ENCODE peak calls at places on chromosomes 2 and 18, in six cellular contexts. B, E, J, G, U and O are unnamed samples.

GRCh38 chr2:30266051-30266621 is 34.8 kb downstream of the LBH start:
- DNase-seq in J (no peak), U (no peak), G (no peak), E (peak; percentile 34), B (peak; percentile 13), O (no peak)

GRCh38 chr2:19292007-19292406 is 66.4 kb downstream of the OSR1 start:
- DNase-seq in B (no peak), U (no peak), G (no peak), J (no peak), E (no peak), O (no peak)

GRCh38 chr2:214310319-214310718 is 100.5 kb upstream of the VWC2L start:
- DNase-seq in B (peak; percentile 12), E (no peak), U (no peak), G (no peak), J (peak; percentile 42), O (no peak)

GRCh38 chr2:168320267-168320666 is 72.9 kb upstream of the STK39 start:
- DNase-seq in U (no peak), G (peak; percentile 6), B (no peak), E (no peak), J (peak; percentile 94), O (no peak)

GRCh38 chr2:204364860-204365530 is 180.3 kb upstream of the PARD3B start:
- DNase-seq in B (no peak), U (no peak), J (no peak), G (no peak), E (no peak), O (no peak)

GRCh38 chr18:76487782-76488181 is 7.3 kb downstream of the ZNF516 start:
- DNase-seq in J (no peak), U (no peak), G (no peak), B (no peak), E (no peak), O (no peak)

GRCh38 chr2:158482594-158482993 is 25.8 kb downstream of the PKP4 start:
- DNase-seq in J (peak; percentile 60), U (peak; percentile 27), B (peak; percentile 49), E (no peak), G (no peak), O (no peak)

GRCh38 chr2:192414794-192415193 is 220.1 kb upstream of the TMEFF2 start:
- DNase-seq in E (no peak), J (no peak), B (no peak), G (no peak), U (no peak), O (no peak)

GRCh38 chr2:134988994-134989605 is 58.1 kb downstream of the MAP3K19 start:
- DNase-seq in U (peak; percentile 50), J (peak; percentile 49), E (no peak), B (peak; percentile 64), G (peak; percentile 9), O (peak; percentile 26)

GRCh38 chr2:124804014-124804940 is 779.2 kb downstream of the CNTNAP5 start:
- DNase-seq in B (peak; percentile 0), G (no peak), U (peak; percentile 25), E (peak; percentile 43), J (peak; percentile 24), O (no peak)

GRCh38 chr2:85071096-85071495 is 62.1 kb upstream of the TCF7L1 start:
- DNase-seq in G (no peak), U (peak; percentile 29), J (no peak), E (no peak), B (no peak), O (no peak)

GRCh38 chr2:1591978-1592907 is 152.1 kb downstream of the PXDN start:
- DNase-seq in U (peak; percentile 77), E (peak; percentile 84), G (peak; percentile 42), B (peak; percentile 92), J (peak; percentile 87), O (peak; percentile 5)

GRCh38 chr2:16178551-16179130 is 238.3 kb downstream of the MYCN start:
- DNase-seq in U (no peak), G (no peak), B (no peak), J (no peak), E (no peak), O (no peak)

GRCh38 chr2:232927041-232927792 is 57.2 kb downstream of the SNORC start:
- DNase-seq in U (no peak), J (no peak), E (no peak), G (no peak), B (no peak), O (no peak)

GRCh38 chr18:10057808-10058791 is 144.3 kb downstream of the VAPA start:
- DNase-seq in E (no peak), U (peak; percentile 84), G (peak; percentile 78), J (peak; percentile 80), B (peak; percentile 87), O (no peak)

GRCh38 chr2:218259099-218259921 is 1.5 kb upstream of the GPBAR1 start:
- DNase-seq in B (peak; percentile 79), U (peak; percentile 85), J (peak; percentile 68), E (peak; percentile 54), G (peak; percentile 72), O (no peak)

GRCh38 chr2:157468931-157469708 is 25.2 kb upstream of the CYTIP start:
- DNase-seq in U (peak; percentile 71), G (peak; percentile 26), E (no peak), B (peak; percentile 23), J (peak; percentile 73), O (no peak)

GRCh38 chr2:225041871-225042799 is at the start of gene DOCK10:
- DNase-seq in U (peak; percentile 69), G (peak; percentile 44), J (peak; percentile 35), E (peak; percentile 24), B (peak; percentile 60), O (no peak)

GRCh38 chr2:134558208-134558890 is 160.5 kb downstream of the TMEM163 start:
- DNase-seq in U (no peak), G (no peak), E (no peak), J (no peak), B (no peak), O (no peak)

GRCh38 chr2:96768083-96768561 is 7.4 kb downstream of the CNNM4 start:
- DNase-seq in J (peak; percentile 37), G (no peak), U (no peak), B (no peak), E (peak; percentile 74), O (no peak)

GRCh38 chr2:234977228-234977679 is 25.4 kb downstream of the SH3BP4 start:
- DNase-seq in E (no peak), U (no peak), G (no peak), B (no peak), J (no peak), O (no peak)
- H3K4me3 ChIP-seq in E (no peak overlapping the region), U (no peak overlapping the region), G (no peak overlapping the region), B (no peak overlapping the region), J (no peak overlapping the region), O (no peak overlapping the region)

DNA sequence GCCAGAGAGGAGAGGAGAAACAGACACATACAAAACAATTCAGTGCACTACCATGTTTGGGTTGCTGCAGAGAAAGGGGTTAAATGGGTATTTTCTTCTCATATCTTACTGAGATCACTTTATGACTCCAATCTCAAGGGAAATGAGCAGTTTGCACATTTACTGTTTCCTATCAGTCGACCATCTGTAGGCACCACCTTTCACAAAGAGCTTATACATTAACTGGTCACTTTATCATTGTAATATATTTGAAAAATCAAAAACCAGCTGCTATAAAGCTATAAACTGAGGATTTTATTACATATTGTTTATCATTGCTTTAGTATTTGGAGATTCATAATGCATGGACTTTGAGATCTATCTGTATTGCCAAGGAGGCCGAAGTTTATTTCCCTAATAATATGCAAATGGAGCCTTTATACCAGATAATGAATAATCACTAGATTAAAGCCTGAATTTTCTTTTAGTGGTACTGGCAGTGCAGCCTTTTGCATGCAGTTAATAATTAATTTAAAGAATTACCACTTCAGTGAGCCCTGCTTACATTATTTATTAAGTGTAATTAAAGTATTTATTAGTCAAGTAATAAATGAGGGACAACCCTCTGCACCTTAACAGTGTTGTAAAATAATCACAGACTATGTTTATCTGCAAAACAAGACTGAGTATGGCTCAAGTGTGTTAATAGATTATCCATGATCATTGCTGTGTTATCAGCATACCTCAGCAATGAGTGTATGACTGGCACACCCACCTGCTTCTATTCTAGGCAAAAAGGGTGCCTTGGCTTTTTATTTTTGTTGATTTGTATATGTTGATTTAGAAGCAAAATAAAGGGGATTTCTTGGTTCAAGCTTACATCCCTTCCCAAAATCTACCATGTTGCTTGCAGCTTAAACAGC is 167.7 kb upstream of the SLC14A2 start:
- DNase-seq in G (no peak), E (no peak), B (no peak), J (no peak), U (no peak), O (no peak)
- H3K4me3 ChIP-seq in G (no peak overlapping the region), E (no peak overlapping the region), B (no peak overlapping the region), J (no peak overlapping the region), U (no peak overlapping the region), O (no peak overlapping the region)

DNA sequence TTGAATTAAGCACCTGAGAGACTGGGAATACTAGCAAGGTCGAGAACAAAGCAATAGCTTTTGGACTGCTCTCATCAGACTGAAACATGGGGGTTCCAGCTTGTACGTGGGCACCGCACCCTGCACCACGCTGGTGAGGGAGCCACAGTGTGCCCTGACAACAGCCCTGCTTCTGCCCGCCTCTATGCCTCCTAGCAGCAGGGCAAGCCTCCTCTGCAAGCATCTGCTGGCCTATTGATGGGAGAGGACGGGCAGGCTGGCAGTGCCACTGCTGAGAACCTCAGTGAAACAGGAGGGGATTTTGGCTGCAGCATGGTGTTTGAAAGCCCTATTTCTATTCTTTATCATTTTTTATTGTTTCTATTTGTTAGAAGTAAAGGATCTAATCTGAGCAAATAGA is 146.1 kb upstream of the OTOS start:
- DNase-seq in E (no peak), B (no peak), U (no peak), J (no peak), G (no peak), O (no peak)
- H3K4me3 ChIP-seq in E (no peak overlapping the region), B (no peak overlapping the region), U (no peak overlapping the region), J (no peak overlapping the region), G (no peak overlapping the region), O (no peak overlapping the region)

GRCh38 chr2:219701847-219702634 is 74.6 kb downstream of the SLC4A3 start:
- DNase-seq in E (no peak), J (peak; percentile 59), G (no peak), B (no peak), U (peak; percentile 56), O (no peak)

GRCh38 chr2:219695145-219695544 is 67.7 kb downstream of the SLC4A3 start:
- DNase-seq in B (no peak), E (no peak), U (no peak), G (no peak), J (no peak), O (no peak)

GRCh38 chr2:219699440-219699821 is 72.0 kb downstream of the SLC4A3 start:
- DNase-seq in J (no peak), U (no peak), B (no peak), E (no peak), G (no peak), O (no peak)

GRCh38 chr2:219698684-219699439 is 71.4 kb downstream of the SLC4A3 start:
- DNase-seq in J (peak; percentile 65), U (no peak), B (no peak), G (no peak), E (no peak), O (peak; percentile 16)

DNA sequence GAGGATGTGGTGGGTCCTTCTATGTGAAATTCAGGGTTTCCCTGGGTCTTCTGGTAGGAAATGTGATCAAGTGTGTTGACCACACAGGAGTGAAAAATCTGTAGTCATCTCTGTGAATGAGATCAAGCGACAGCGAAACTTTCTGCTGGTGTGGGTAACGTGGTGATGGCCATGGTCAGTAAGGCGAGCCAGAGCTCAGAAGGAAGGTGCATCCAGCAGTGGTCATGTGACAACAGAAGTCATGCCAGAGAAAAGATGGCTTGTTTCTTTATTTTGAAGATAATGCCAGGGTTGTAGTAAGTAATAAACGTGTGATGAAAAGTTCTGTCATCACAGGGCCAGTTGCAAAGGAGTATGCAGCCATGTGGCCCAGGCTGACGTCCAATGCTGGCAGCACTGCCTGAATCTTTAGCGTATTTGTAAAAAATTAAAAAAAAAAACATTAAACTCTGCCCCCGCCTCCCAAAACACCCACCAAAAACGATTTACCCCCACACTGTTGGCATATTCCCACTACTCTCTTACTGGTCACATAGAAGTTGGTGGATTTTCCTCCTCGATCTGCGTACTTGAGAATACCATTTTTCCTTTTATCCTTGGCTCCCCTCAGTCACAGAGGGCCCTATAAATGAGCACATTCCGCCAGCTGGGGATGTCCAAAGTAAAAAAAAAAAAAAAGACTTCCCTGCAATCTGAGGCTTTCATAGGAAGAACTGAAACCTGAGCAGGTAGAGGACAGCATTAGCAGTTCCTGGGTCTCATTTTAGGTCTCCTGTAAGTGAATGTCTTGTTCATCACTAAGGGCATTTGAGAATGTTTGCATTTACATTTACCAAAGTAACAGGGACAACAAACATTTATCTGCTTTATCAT is 70.6 kb downstream of the SLC4A3 start:
- DNase-seq in B (no peak), E (no peak), G (no peak), U (no peak), J (no peak), O (no peak)
- H3K4me3 ChIP-seq in B (no peak overlapping the region), E (no peak overlapping the region), G (no peak overlapping the region), U (no peak overlapping the region), J (no peak overlapping the region), O (no peak overlapping the region)